ENCODE peak calls at places on chromosomes 6 and 20, in seven cellular contexts. T, H, W, L, K, I and D are unnamed samples.
A peak's percentile ranks its signal among the peaks of the same experiment; 100 is the strongest.

GRCh38 chr6:31495580-31495979 is 2.4 kb upstream of the MICB start:
- DNase-seq in T (no peak), H (no peak), W (no peak), L (peak; percentile 39), K (no peak), I (peak; percentile 67), D (no peak)

GRCh38 chr6:20686142-20686541 is 151.9 kb downstream of the CDKAL1 start:
- DNase-seq in T (no peak), H (no peak), W (no peak), L (no peak), K (no peak), I (no peak), D (no peak)

GRCh38 chr6:7902867-7903266 is 7.7 kb downstream of the TXNDC5 start:
- DNase-seq in T (no peak), H (no peak), W (no peak), L (no peak), K (no peak), I (no peak), D (no peak)

GRCh38 chr20:21323640-21324039 is 20.5 kb downstream of the XRN2 start:
- DNase-seq in T (no peak), H (peak; percentile 68), W (peak; percentile 77), L (peak; percentile 73), K (no peak), I (no peak), D (no peak)

GRCh38 chr6:132300323-132300949 is 100.8 kb downstream of the MOXD1 start:
- DNase-seq in T (no peak), H (peak; percentile 51), W (peak; percentile 24), L (peak; percentile 57), K (peak; percentile 37), I (peak; percentile 25), D (no peak)

GRCh38 chr6:52155791-52156576 is 30.2 kb upstream of the IL17A start:
- DNase-seq in T (no peak), H (peak; percentile 86), W (peak; percentile 14), L (peak; percentile 18), K (no peak), I (no peak), D (no peak)

GRCh38 chr20:21096321-21097043 is 9.7 kb downstream of the LINC00237 start:
- DNase-seq in T (no peak), H (peak; percentile 34), W (no peak), L (no peak), K (peak; percentile 73), I (no peak), D (no peak)

GRCh38 chr6:31473780-31474725 is 23.9 kb upstream of the MICB start:
- DNase-seq in T (no peak), H (peak; percentile 38), W (no peak), L (peak; percentile 49), K (no peak), I (peak; percentile 51), D (no peak)

GRCh38 chr6:86502522-86502921 is 434.8 kb upstream of the HTR1E start:
- DNase-seq in T (no peak), H (no peak), W (no peak), L (no peak), K (no peak), I (no peak), D (no peak)

GRCh38 chr20:2289475-2289874 is 6.3 kb upstream of the TGM3 start:
- DNase-seq in T (no peak), H (no peak), W (no peak), L (no peak), K (no peak), I (peak; percentile 75), D (no peak)

GRCh38 chr6:40397287-40398033 is 189.7 kb downstream of the LRFN2 start:
- DNase-seq in T (no peak), H (no peak), W (no peak), L (no peak), K (no peak), I (no peak), D (no peak)

GRCh38 chr6:15630202-15630601 is 32.6 kb downstream of the DTNBP1 start:
- DNase-seq in T (no peak), H (no peak), W (no peak), L (no peak), K (no peak), I (no peak), D (no peak)

GRCh38 chr6:53065266-53066058 is at the start of gene FBXO9:
- DNase-seq in T (peak; percentile 71), H (peak; percentile 29), W (no peak), L (no peak), K (peak; percentile 58), I (no peak), D (peak; percentile 79)

GRCh38 chr20:4602297-4602631 is 119.4 kb upstream of the PRND start:
- DNase-seq in T (no peak), H (peak; percentile 55), W (no peak), L (peak; percentile 19), K (no peak), I (no peak), D (no peak)

GRCh38 chr6:45398075-45398817 is 20.5 kb upstream of the SUPT3H start:
- DNase-seq in T (no peak), H (no peak), W (no peak), L (no peak), K (no peak), I (no peak), D (no peak)

GRCh38 chr20:8386991-8387390 is 254.9 kb downstream of the PLCB1 start:
- DNase-seq in T (no peak), H (no peak), W (no peak), L (no peak), K (no peak), I (no peak), D (no peak)

GRCh38 chr6:101779051-101779844 is 385.7 kb downstream of the GRIK2 start:
- DNase-seq in T (no peak), H (peak; percentile 25), W (no peak), L (no peak), K (no peak), I (peak; percentile 6), D (no peak)

GRCh38 chr20:46853926-46854325 is 40.7 kb upstream of the EYA2 start:
- DNase-seq in T (no peak), H (no peak), W (no peak), L (no peak), K (no peak), I (no peak), D (no peak)

GRCh38 chr20:20624914-20625313 is 87.5 kb downstream of the RALGAPA2 start:
- DNase-seq in T (no peak), H (no peak), W (no peak), L (no peak), K (no peak), I (no peak), D (no peak)

GRCh38 chr20:37602634-37603033 is 75.0 kb upstream of the BLCAP start:
- DNase-seq in T (no peak), H (no peak), W (no peak), L (no peak), K (no peak), I (no peak), D (no peak)

GRCh38 chr6:21459646-21460045 is 133.9 kb upstream of the SOX4 start:
- DNase-seq in T (no peak), H (no peak), W (no peak), L (no peak), K (no peak), I (no peak), D (no peak)

GRCh38 chr20:20212675-20213096 is 155.2 kb upstream of the INSM1 start:
- DNase-seq in T (no peak), H (no peak), W (no peak), L (no peak), K (no peak), I (peak; percentile 6), D (no peak)

GRCh38 chr20:61771805-61772350 is 293.8 kb downstream of the TAF4 start:
- DNase-seq in T (no peak), H (no peak), W (no peak), L (no peak), K (peak; percentile 91), I (no peak), D (no peak)

GRCh38 chr6:56767435-56767834 is 124.7 kb upstream of the DST start:
- DNase-seq in T (no peak), H (no peak), W (no peak), L (no peak), K (no peak), I (no peak), D (no peak)

GRCh38 chr20:9503530-9504251 is 10.7 kb upstream of the LAMP5 start:
- DNase-seq in T (no peak), H (peak; percentile 72), W (peak; percentile 24), L (peak; percentile 84), K (no peak), I (no peak), D (no peak)

GRCh38 chr6:21767891-21768659 is 174.5 kb downstream of the SOX4 start:
- DNase-seq in T (no peak), H (peak; percentile 54), W (no peak), L (peak; percentile 75), K (no peak), I (no peak), D (no peak)

GRCh38 chr6:138215071-138215470 is 3.2 kb downstream of the PBOV1 start:
- DNase-seq in T (no peak), H (no peak), W (no peak), L (no peak), K (no peak), I (no peak), D (no peak)

GRCh38 chr20:43309266-43309665 is 119.6 kb upstream of the PTPRT start:
- DNase-seq in T (no peak), H (no peak), W (no peak), L (no peak), K (no peak), I (no peak), D (no peak)

GRCh38 chr6:24321538-24322162 is 36.2 kb downstream of the DCDC2 start:
- DNase-seq in T (no peak), H (peak; percentile 27), W (no peak), L (no peak), K (no peak), I (no peak), D (no peak)

GRCh38 chr20:63082308-63082938 is 75.7 kb upstream of the BHLHE23 start:
- DNase-seq in T (no peak), H (peak; percentile 29), W (peak; percentile 3), L (peak; percentile 19), K (peak; percentile 33), I (peak; percentile 54), D (peak; percentile 61)

GRCh38 chr20:33211817-33212424 is 5.2 kb upstream of the BPIFA3 start:
- DNase-seq in T (no peak), H (peak; percentile 56), W (peak; percentile 1), L (peak; percentile 26), K (peak; percentile 78), I (peak; percentile 38), D (peak; percentile 54)

GRCh38 chr20:62970307-62971210 is 18.1 kb downstream of the SLC17A9 start:
- DNase-seq in T (no peak), H (no peak), W (no peak), L (no peak), K (no peak), I (no peak), D (no peak)

GRCh38 chr6:113997106-113997505 is 26.2 kb upstream of the HDAC2 start:
- DNase-seq in T (no peak), H (peak; percentile 90), W (no peak), L (peak; percentile 90), K (no peak), I (no peak), D (no peak)